ENCODE peak calls at places on chromosomes 7 and 10, in nine cellular contexts. R is central memory CD8-positive, alpha-beta T cell; S is effector memory CD8-positive, alpha-beta T cell; G is astrocyte of the cerebellum; Y is heart right ventricle; E is activated CD8-positive, alpha-beta memory T cell treated with anti-CD3 and anti-CD28 coated beads for 48 hours; W is M059J; Z is CD4-positive, alpha-beta T cell; Q is naive B cell. X is an unnamed sample.

GRCh38 chr10:84008878-84009277 is 130.4 kb upstream of the GHITM start:
- DNase-seq in R (no peak), S (peak), G (no peak), Y (no peak), E (peak), W (peak), Z (no peak), Q (no peak), X (no peak)

GRCh38 chr7:139453673-139454321 is 29.7 kb downstream of the KLRG2 start:
- DNase-seq in R (no peak), S (no peak), G (no peak), Y (no peak), E (no peak), W (peak), Z (no peak), Q (no peak), X (no peak)

GRCh38 chr10:97574374-97575100 is 2.0 kb downstream of the ANKRD2 start:
- DNase-seq in R (no peak), S (no peak), G (no peak), Y (peak), E (no peak), W (peak), Z (no peak), Q (no peak), X (peak)

GRCh38 chr7:41024126-41024525 is 678.8 kb downstream of the INHBA start:
- DNase-seq in R (no peak), S (no peak), G (no peak), Y (no peak), E (no peak), W (peak), Z (no peak), Q (no peak), X (no peak)

GRCh38 chr10:131174651-131175540 is 136.6 kb downstream of the TCERG1L start:
- DNase-seq in R (no peak), S (no peak), G (no peak), Y (no peak), E (no peak), W (no peak), Z (no peak), Q (no peak), X (no peak)

GRCh38 chr10:52738951-52739350 is 33.6 kb downstream of the MBL2 start:
- DNase-seq in R (no peak), S (no peak), G (no peak), Y (no peak), E (no peak), W (no peak), Z (no peak), Q (no peak), X (no peak)

GRCh38 chr10:34109952-34110702 is 705.0 kb downstream of the PARD3 start:
- DNase-seq in R (no peak), S (no peak), G (peak), Y (no peak), E (no peak), W (peak), Z (no peak), Q (no peak), X (no peak)

GRCh38 chr7:11539853-11540252 is 292.1 kb downstream of the THSD7A start:
- DNase-seq in R (no peak), S (no peak), G (no peak), Y (no peak), E (no peak), W (no peak), Z (no peak), Q (no peak), X (no peak)

GRCh38 chr10:58955615-58956014 is 220.8 kb upstream of the PHYHIPL start:
- DNase-seq in R (no peak), S (no peak), G (no peak), Y (no peak), E (no peak), W (no peak), Z (no peak), Q (no peak), X (no peak)

X was measured in prostate gland.